ENCODE peak calls at places on chromosomes 5 and 9, in eight cellular contexts. O is AG04450; I is upper lobe of left lung; E is BE2C; Q is psoas muscle; J is cardiac muscle cell; D is CD8-positive, alpha-beta T cell; Y is astrocyte. C is an unnamed sample.

GRCh38 chr5:149416977-149417713 is 38.1 kb upstream of the IL17B start:
- DNase-seq in J (peak; percentile 58), Q (no peak), E (no peak), Y (no peak), I (no peak), O (peak; percentile 89), D (no peak), C (no peak)

GRCh38 chr5:72324186-72324825 is 4.1 kb downstream of the PTCD2 start:
- DNase-seq in E (no peak), Q (no peak), J (no peak), O (no peak), Y (no peak), I (no peak), D (no peak), C (no peak)

GRCh38 chr9:22206833-22207232 is 197.7 kb upstream of the CDKN2B start:
- DNase-seq in I (no peak), D (no peak), J (no peak), Y (no peak), E (no peak), Q (no peak), O (no peak), C (no peak)

GRCh38 chr5:163401271-163401670 is 36.1 kb upstream of the CCNG1 start:
- DNase-seq in I (no peak), D (no peak), J (no peak), Q (no peak), O (no peak), Y (no peak), E (no peak), C (no peak)

GRCh38 chr5:172501708-172502379 is 47.5 kb upstream of the SH3PXD2B start:
- DNase-seq in I (no peak), D (peak; percentile 32), Y (no peak), O (no peak), E (no peak), J (no peak), Q (no peak), C (no peak)

GRCh38 chr5:143716856-143717255 is 95.1 kb upstream of the HMHB1 start:
- DNase-seq in D (no peak), J (no peak), O (no peak), E (no peak), I (no peak), Q (no peak), Y (no peak), C (no peak)

GRCh38 chr5:138594305-138595058 is 19.3 kb upstream of the HSPA9 start:
- DNase-seq in E (no peak), J (no peak), Q (no peak), I (no peak), Y (no peak), O (no peak), D (no peak), C (no peak)

GRCh38 chr9:20989923-20990341 is 41.5 kb downstream of the HACD4 start:
- DNase-seq in J (no peak), O (no peak), Q (peak; percentile 54), D (no peak), I (no peak), E (no peak), Y (peak; percentile 8), C (no peak)

GRCh38 chr5:132073231-132074013 is at the start of gene CSF2:
- DNase-seq in J (no peak), D (no peak), Q (peak; percentile 28), Y (peak; percentile 31), O (no peak), E (no peak), I (no peak), C (peak; percentile 28)

GRCh38 chr5:151721087-151721646 is 34.5 kb upstream of the SPARC start:
- DNase-seq in E (no peak), J (no peak), O (no peak), Q (no peak), Y (no peak), D (no peak), I (no peak), C (no peak)

GRCh38 chr9:129702563-129702962 is 37.1 kb downstream of the PRRX2 start:
- DNase-seq in J (peak; percentile 57), E (no peak), Y (peak; percentile 63), I (no peak), Q (no peak), O (peak; percentile 69), D (no peak), C (peak; percentile 56)
- H3K27me3 ChIP-seq in J (no peaks in the 10 kb centered on the region), E (no peaks in the 10 kb centered on the region), Y (peaks cover 9% of the 10 kb centered on the region), I (no peaks in the 10 kb centered on the region), Q (peaks cover 9% of the 10 kb centered on the region), O (no peaks in the 10 kb centered on the region), D (no peaks in the 10 kb centered on the region), C (peaks cover 9% of the 10 kb centered on the region)

GRCh38 chr5:145834917-145835838 is at the start of gene PRELID2:
- DNase-seq in I (peak; percentile 95), D (peak; percentile 49), Q (peak; percentile 91), O (peak; percentile 61), J (peak; percentile 94), E (peak; percentile 94), Y (peak; percentile 80), C (peak; percentile 45)
- TF ChIP-seq CTCF in I (no peak), D (no peak), Q (no peak), O (no peak), J (no peak), E (no peak), Y (no peak), C (no peak)

DNA sequence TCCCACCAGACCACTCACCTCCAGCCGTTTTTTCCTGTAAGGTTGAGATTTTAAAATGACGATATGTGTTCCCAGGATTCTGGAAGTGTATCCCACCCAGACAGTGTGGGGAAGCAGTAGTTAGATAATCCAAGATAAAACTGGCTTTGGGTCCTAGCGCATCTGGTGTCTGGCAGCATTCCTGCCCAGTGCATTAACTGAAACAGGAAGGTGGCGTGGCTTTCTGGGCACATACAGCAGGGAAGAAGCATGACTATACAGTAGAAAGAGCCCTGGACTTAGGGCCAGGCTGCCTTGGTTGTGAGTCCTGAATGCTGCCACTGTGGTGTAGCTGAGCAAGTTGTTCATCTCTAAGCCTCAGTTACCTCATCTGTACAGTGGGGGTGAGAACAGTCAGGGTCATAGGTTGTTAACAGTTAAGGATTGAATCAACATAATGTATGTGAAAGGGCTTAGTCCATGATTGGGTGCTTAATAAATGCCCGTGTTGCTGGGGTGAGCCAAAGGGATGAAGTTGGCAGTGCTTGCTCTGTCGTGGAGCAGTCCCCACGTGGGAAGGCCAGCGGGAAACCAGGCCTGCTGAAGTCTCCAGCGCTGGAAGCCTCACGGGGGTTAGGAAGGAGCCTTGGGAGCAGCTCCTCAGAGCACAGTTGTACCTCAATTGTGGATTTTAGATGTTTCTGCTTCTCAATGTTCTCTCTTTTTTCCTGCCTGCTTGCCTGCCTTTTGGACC is 18.0 kb downstream of the CLTA start:
- DNase-seq in Y (peak; percentile 39), O (no peak), D (no peak), I (no peak), E (peak; percentile 28), J (peak; percentile 40), Q (no peak), C (no peak)
- H3K4me3 ChIP-seq in Y (no peak overlapping the region), O (no peak overlapping the region), D (no peak overlapping the region), I (no peak overlapping the region), E (no peak overlapping the region), J (no peak overlapping the region), Q (no peak overlapping the region), C (no peak overlapping the region)

GRCh38 chr9:136199391-136200288 is 5.3 kb downstream of the LHX3 start:
- DNase-seq in Q (no peak), D (no peak), J (no peak), O (no peak), I (peak; percentile 79), E (no peak), Y (no peak), C (no peak)

GRCh38 chr9:136197372-136197875 is 7.5 kb downstream of the LHX3 start:
- DNase-seq in J (no peak), I (peak; percentile 64), O (no peak), E (no peak), Y (no peak), Q (no peak), D (no peak), C (no peak)

GRCh38 chr9:136198605-136199083 is 6.3 kb downstream of the LHX3 start:
- DNase-seq in Y (no peak), D (no peak), I (peak; percentile 83), O (no peak), Q (no peak), J (peak; percentile 34), E (peak; percentile 49), C (no peak)

GRCh38 chr9:136196465-136197371 is 8.2 kb downstream of the LHX3 start:
- DNase-seq in O (no peak), J (no peak), Y (no peak), E (no peak), D (no peak), I (no peak), Q (no peak), C (no peak)

GRCh38 chr9:136197930-136198604 is 6.9 kb downstream of the LHX3 start:
- DNase-seq in J (no peak), D (no peak), Q (no peak), Y (no peak), I (peak; percentile 69), O (no peak), E (no peak), C (no peak)
- H3K27me3 ChIP-seq in J (peaks cover 100% of the 10 kb centered on the region), D (peaks cover 9% of the 10 kb centered on the region), Q (peaks cover 52% of the 10 kb centered on the region), Y (peaks cover 72% of the 10 kb centered on the region), I (peaks cover 84% of the 10 kb centered on the region), O (peaks cover 80% of the 10 kb centered on the region), E (peaks cover 96% of the 10 kb centered on the region), C (peaks cover 91% of the 10 kb centered on the region)

DNA sequence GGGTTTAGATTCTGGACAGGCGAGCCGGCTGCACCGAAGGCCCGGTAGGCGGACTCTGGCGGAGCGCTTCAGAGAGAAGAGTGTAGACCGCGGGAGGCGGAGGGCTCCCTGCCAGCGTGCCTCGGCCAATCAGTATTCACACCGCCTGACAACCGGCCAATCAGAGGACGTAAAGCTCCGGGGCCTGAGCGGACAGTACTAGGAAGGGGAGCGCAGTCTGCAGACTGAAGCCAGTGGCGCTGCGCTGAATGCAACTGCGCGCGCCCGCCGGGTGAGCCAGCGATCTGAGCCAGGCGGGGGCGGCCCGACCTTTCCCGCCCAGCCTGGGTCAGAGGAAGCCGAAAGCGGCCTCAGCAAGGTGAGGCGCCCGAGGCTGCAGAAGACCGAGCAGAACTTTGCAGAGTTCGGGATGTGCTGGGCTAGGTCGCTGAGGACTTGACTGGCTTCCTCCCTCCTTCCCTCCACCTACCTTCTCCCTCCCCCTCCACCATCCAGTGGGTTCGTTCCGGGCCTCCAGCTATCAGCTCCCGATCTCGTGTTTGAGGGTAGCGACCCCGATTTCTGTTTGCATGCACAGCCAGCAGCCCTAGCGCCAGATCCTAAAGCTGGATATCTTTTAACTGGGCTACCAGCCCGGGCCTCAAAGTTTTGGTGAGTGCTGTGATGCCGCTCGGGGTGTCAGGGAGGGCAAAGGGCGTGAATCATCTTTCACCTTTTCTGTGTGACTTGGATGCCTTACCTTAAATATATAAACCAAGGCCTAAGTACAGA is at the start of gene DMRT2:
- DNase-seq in J (peak; percentile 81), Q (peak; percentile 97), D (no peak), Y (peak; percentile 40), I (peak; percentile 92), O (no peak), E (peak; percentile 80), C (peak; percentile 67)
- TF ChIP-seq CTCF in J (no peak), Q (peak; percentile 7), D (no peak), Y (no peak), I (no peak), O (no peak), E (no peak), C (no peak)

DNA sequence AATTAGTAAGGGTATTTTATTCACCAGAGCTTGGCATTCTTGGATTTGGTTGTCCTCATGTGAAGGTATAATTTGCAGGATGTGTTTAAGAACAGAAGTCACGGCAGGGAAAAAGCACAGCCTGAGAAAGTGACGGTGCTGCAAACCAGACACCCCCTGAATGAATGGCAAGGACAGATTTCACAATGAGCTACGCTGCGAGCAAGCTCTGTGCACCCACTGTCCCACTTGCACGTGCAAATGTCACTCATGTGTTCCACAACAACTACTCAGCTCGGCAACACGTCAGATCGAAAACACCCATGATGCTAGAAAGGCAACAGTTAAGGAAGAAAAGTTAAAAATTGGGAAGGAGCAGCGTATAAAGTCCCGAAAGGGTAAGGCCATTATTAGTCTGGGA is 168.9 kb downstream of the ROR2 start:
- DNase-seq in E (no peak), Q (no peak), I (no peak), D (no peak), Y (no peak), O (no peak), J (no peak), C (no peak)
- H3K4me3 ChIP-seq in E (no peak overlapping the region), Q (no peak overlapping the region), I (no peak overlapping the region), D (no peak overlapping the region), Y (no peak overlapping the region), O (no peak overlapping the region), J (no peak overlapping the region), C (no peak overlapping the region)